ENCODE peak calls at places on chromosomes 12 and 14, in eight cellular contexts. One of them, this sample, is unnamed.
A peak's percentile ranks its signal among the peaks of the same experiment; 100 is the strongest.

GRCh38 chr14:78141590-78141989 is 28.6 kb upstream of the NRXN3 start:
- DNase-seq in A549: no peak
- DNase-seq in mucosa of gallbladder: no peak
- DNase-seq in NCI-H446 treated with DMSO at 0.1 percent for 48 hours: no peak
- DNase-seq in fibroblast of lung: no peak
- DNase-seq in posterior vena cava: no peak
- DNase-seq in T-helper 2 cell: no peak
- DNase-seq in NCI-H1092: no peak
- DNase-seq in this sample: no peak

GRCh38 chr12:131720921-131721320 is 10.0 kb downstream of the SFSWAP start:
- DNase-seq in A549: peak; percentile 29
- DNase-seq in mucosa of gallbladder: no peak
- DNase-seq in NCI-H446 treated with DMSO at 0.1 percent for 48 hours: no peak
- DNase-seq in fibroblast of lung: peak; percentile 3
- DNase-seq in posterior vena cava: no peak
- DNase-seq in T-helper 2 cell: no peak
- DNase-seq in NCI-H1092: no peak
- DNase-seq in this sample: no peak

GRCh38 chr12:11545438-11546330 is 103.8 kb upstream of the ETV6 start:
- DNase-seq in A549: no peak
- DNase-seq in mucosa of gallbladder: no peak
- DNase-seq in NCI-H446 treated with DMSO at 0.1 percent for 48 hours: no peak
- DNase-seq in fibroblast of lung: no peak
- DNase-seq in posterior vena cava: no peak
- DNase-seq in T-helper 2 cell: no peak
- DNase-seq in NCI-H1092: no peak
- DNase-seq in this sample: no peak

GRCh38 chr12:108373111-108373510 is 34.0 kb upstream of the CMKLR1 start:
- DNase-seq in A549: no peak
- DNase-seq in mucosa of gallbladder: no peak
- DNase-seq in NCI-H446 treated with DMSO at 0.1 percent for 48 hours: no peak
- DNase-seq in fibroblast of lung: no peak
- DNase-seq in posterior vena cava: no peak
- DNase-seq in T-helper 2 cell: no peak
- DNase-seq in NCI-H1092: no peak
- DNase-seq in this sample: no peak

GRCh38 chr14:91237219-91237618 is 7.3 kb downstream of the GPR68 start:
- DNase-seq in A549: no peak
- DNase-seq in mucosa of gallbladder: no peak
- DNase-seq in NCI-H446 treated with DMSO at 0.1 percent for 48 hours: no peak
- DNase-seq in fibroblast of lung: peak; percentile 25
- DNase-seq in posterior vena cava: no peak
- DNase-seq in T-helper 2 cell: no peak
- DNase-seq in NCI-H1092: no peak
- DNase-seq in this sample: no peak

GRCh38 chr14:35221462-35221861 is 70.7 kb upstream of the PSMA6 start:
- DNase-seq in A549: no peak
- DNase-seq in mucosa of gallbladder: no peak
- DNase-seq in NCI-H446 treated with DMSO at 0.1 percent for 48 hours: no peak
- DNase-seq in fibroblast of lung: no peak
- DNase-seq in posterior vena cava: no peak
- DNase-seq in T-helper 2 cell: no peak
- DNase-seq in NCI-H1092: no peak
- DNase-seq in this sample: no peak

GRCh38 chr12:7190268-7191055 is 976 bp downstream of the PEX5 start:
- DNase-seq in A549: peak; percentile 16
- DNase-seq in mucosa of gallbladder: no peak
- DNase-seq in NCI-H446 treated with DMSO at 0.1 percent for 48 hours: no peak
- DNase-seq in fibroblast of lung: peak; percentile 11
- DNase-seq in posterior vena cava: peak; percentile 83
- DNase-seq in T-helper 2 cell: no peak
- DNase-seq in NCI-H1092: peak; percentile 27
- DNase-seq in this sample: peak; percentile 12

GRCh38 chr14:55454264-55455151 is 14.1 kb upstream of the TBPL2 start:
- DNase-seq in A549: peak; percentile 55
- DNase-seq in mucosa of gallbladder: peak; percentile 40
- DNase-seq in NCI-H446 treated with DMSO at 0.1 percent for 48 hours: peak; percentile 81
- DNase-seq in fibroblast of lung: peak; percentile 73
- DNase-seq in posterior vena cava: no peak
- DNase-seq in T-helper 2 cell: no peak
- DNase-seq in NCI-H1092: peak; percentile 98
- DNase-seq in this sample: peak; percentile 16

GRCh38 chr12:91172051-91172450 is 10.6 kb downstream of the DCN start:
- DNase-seq in A549: no peak
- DNase-seq in mucosa of gallbladder: no peak
- DNase-seq in NCI-H446 treated with DMSO at 0.1 percent for 48 hours: peak; percentile 75
- DNase-seq in fibroblast of lung: peak; percentile 57
- DNase-seq in posterior vena cava: no peak
- DNase-seq in T-helper 2 cell: no peak
- DNase-seq in NCI-H1092: no peak
- DNase-seq in this sample: no peak

GRCh38 chr14:71438684-71439083 is 493.5 kb upstream of the RGS6 start:
- DNase-seq in A549: no peak
- DNase-seq in mucosa of gallbladder: no peak
- DNase-seq in NCI-H446 treated with DMSO at 0.1 percent for 48 hours: peak; percentile 72
- DNase-seq in fibroblast of lung: peak; percentile 54
- DNase-seq in posterior vena cava: no peak
- DNase-seq in T-helper 2 cell: no peak
- DNase-seq in NCI-H1092: peak; percentile 59
- DNase-seq in this sample: no peak

GRCh38 chr14:104194016-104194415 is 55.6 kb downstream of the KIF26A start:
- DNase-seq in A549: no peak
- DNase-seq in mucosa of gallbladder: no peak
- DNase-seq in NCI-H446 treated with DMSO at 0.1 percent for 48 hours: no peak
- DNase-seq in fibroblast of lung: no peak
- DNase-seq in posterior vena cava: no peak
- DNase-seq in T-helper 2 cell: no peak
- DNase-seq in NCI-H1092: no peak
- DNase-seq in this sample: no peak

GRCh38 chr14:53791116-53791515 is 165.5 kb downstream of the BMP4 start:
- DNase-seq in A549: no peak
- DNase-seq in mucosa of gallbladder: no peak
- DNase-seq in NCI-H446 treated with DMSO at 0.1 percent for 48 hours: no peak
- DNase-seq in fibroblast of lung: no peak
- DNase-seq in posterior vena cava: no peak
- DNase-seq in T-helper 2 cell: no peak
- DNase-seq in NCI-H1092: no peak
- DNase-seq in this sample: no peak

GRCh38 chr12:47066278-47067048 is 13.0 kb upstream of the PCED1B start:
- DNase-seq in A549: no peak
- DNase-seq in mucosa of gallbladder: no peak
- DNase-seq in NCI-H446 treated with DMSO at 0.1 percent for 48 hours: no peak
- DNase-seq in fibroblast of lung: peak; percentile 61
- DNase-seq in posterior vena cava: no peak
- DNase-seq in T-helper 2 cell: no peak
- DNase-seq in NCI-H1092: peak; percentile 47
- DNase-seq in this sample: no peak

GRCh38 chr12:99253068-99253467 is 394.5 kb upstream of the GARIN6 start:
- DNase-seq in A549: peak; percentile 18
- DNase-seq in mucosa of gallbladder: no peak
- DNase-seq in NCI-H446 treated with DMSO at 0.1 percent for 48 hours: no peak
- DNase-seq in fibroblast of lung: no peak
- DNase-seq in posterior vena cava: no peak
- DNase-seq in T-helper 2 cell: no peak
- DNase-seq in NCI-H1092: no peak
- DNase-seq in this sample: peak; percentile 7

GRCh38 chr14:104794099-104794498 is 1.4 kb downstream of the AKT1 start:
- DNase-seq in A549: peak; percentile 60
- DNase-seq in mucosa of gallbladder: no peak
- DNase-seq in NCI-H446 treated with DMSO at 0.1 percent for 48 hours: no peak
- DNase-seq in fibroblast of lung: peak; percentile 53
- DNase-seq in posterior vena cava: no peak
- DNase-seq in T-helper 2 cell: peak; percentile 18
- DNase-seq in NCI-H1092: no peak
- DNase-seq in this sample: peak; percentile 57

GRCh38 chr14:35401853-35402252 is 2.7 kb downstream of the NFKBIA start:
- DNase-seq in A549: no peak
- DNase-seq in mucosa of gallbladder: peak; percentile 21
- DNase-seq in NCI-H446 treated with DMSO at 0.1 percent for 48 hours: no peak
- DNase-seq in fibroblast of lung: peak; percentile 63
- DNase-seq in posterior vena cava: no peak
- DNase-seq in T-helper 2 cell: no peak
- DNase-seq in NCI-H1092: no peak
- DNase-seq in this sample: no peak